ENCODE peak calls at places on chromosomes 7 and 10, in seven cellular contexts. R, N, B, M, T, L and D are unnamed samples.
A peak's percentile ranks its signal among the peaks of the same experiment; 100 is the strongest.

GRCh38 chr7:101633516-101633915 is 4.4 kb upstream of the MYL10 start:
- DNase-seq in N (no peak), M (no peak), L (no peak), T (no peak), B (peak; percentile 25), R (no peak), D (no peak)

GRCh38 chr10:110523736-110524135 is 26.0 kb downstream of the DUSP5 start:
- DNase-seq in R (no peak), N (no peak), T (no peak), L (no peak), B (no peak), M (no peak), D (peak; percentile 60)

GRCh38 chr10:68792115-68792514 is 35.2 kb upstream of the STOX1 start:
- DNase-seq in R (no peak), N (no peak), T (no peak), B (no peak), L (peak; percentile 21), M (no peak), D (no peak)

GRCh38 chr10:17683541-17683940 is 39.6 kb downstream of the STAM start:
- DNase-seq in B (no peak), M (no peak), R (no peak), T (no peak), L (peak; percentile 17), N (no peak), D (no peak)

GRCh38 chr7:158241919-158242318 is 345.7 kb downstream of the PTPRN2 start:
- DNase-seq in L (no peak), M (no peak), T (no peak), R (no peak), B (no peak), N (no peak), D (no peak)

GRCh38 chr10:25226775-25227682 is 52.2 kb downstream of the GPR158 start:
- DNase-seq in R (peak; percentile 59), B (no peak), N (peak; percentile 3), T (no peak), M (peak; percentile 41), L (peak; percentile 79), D (peak; percentile 27)

GRCh38 chr7:5774790-5775189 is 6.7 kb downstream of the RNF216 start:
- DNase-seq in M (no peak), R (no peak), N (no peak), L (no peak), T (no peak), B (no peak), D (no peak)

GRCh38 chr10:114915294-114915693 is 22.7 kb upstream of the TRUB1 start:
- DNase-seq in T (no peak), M (no peak), L (no peak), N (no peak), R (no peak), B (no peak), D (no peak)

GRCh38 chr7:44261239-44261638 is 60.5 kb downstream of the YKT6 start:
- DNase-seq in M (no peak), N (no peak), R (no peak), T (no peak), B (no peak), L (no peak), D (peak; percentile 54)

GRCh38 chr7:13282377-13282980 is 595.0 kb downstream of the ARL4A start:
- DNase-seq in L (peak; percentile 73), R (no peak), N (peak; percentile 6), M (no peak), T (no peak), B (no peak), D (no peak)

GRCh38 chr10:986137-986825 is 2.0 kb upstream of the GTPBP4 start:
- DNase-seq in T (no peak), L (peak; percentile 66), B (no peak), N (peak; percentile 31), M (no peak), R (peak; percentile 55), D (no peak)

GRCh38 chr7:114903131-114903530 is 18.8 kb upstream of the MDFIC start:
- DNase-seq in B (no peak), L (no peak), N (no peak), R (no peak), T (no peak), M (no peak), D (no peak)

GRCh38 chr7:128444242-128444641 is 11.4 kb upstream of the HILPDA start:
- DNase-seq in N (no peak), R (no peak), B (no peak), L (no peak), T (no peak), M (no peak), D (no peak)

GRCh38 chr7:70673833-70674232 is 458.1 kb upstream of the GALNT17 start:
- DNase-seq in L (no peak), N (no peak), R (no peak), T (no peak), B (no peak), M (no peak), D (peak; percentile 42)